ENCODE peak calls at places on chromosomes 3 and 15, in ten cellular contexts. One of them, this sample, is unnamed.

GRCh38 chr3:167861649-167862048 is 126.1 kb downstream of the SERPINI1 start:
- DNase-seq in Kasumi-1: peak
- DNase-seq in KG1: no peak
- DNase-seq in HCEC 1CT: peak
- DNase-seq in natural killer cell treated with Interleukin-12 subunit alpha and Interleukin-12 subunit beta and Interleukin-15 and Interleukin-18, amount 100 ng/mL, for 72 hours: no peak
- DNase-seq in mucosa of descending colon: no peak
- DNase-seq in iris pigment epithelial cell: peak
- DNase-seq in H7: no peak
- DNase-seq in fibroblast of gingiva: peak
- DNase-seq in iPS-NIHi11: no peak
- DNase-seq in this sample: peak

GRCh38 chr3:75687323-75687722 is 23.2 kb downstream of the FRG2C start:
- DNase-seq in iPS-NIHi11: peak
- DNase-seq in H7: no peak
- DNase-seq in fibroblast of gingiva: no peak
- DNase-seq in iris pigment epithelial cell: no peak
- DNase-seq in KG1: no peak
- DNase-seq in natural killer cell treated with Interleukin-12 subunit alpha and Interleukin-12 subunit beta and Interleukin-15 and Interleukin-18, amount 100 ng/mL, for 72 hours: no peak
- DNase-seq in mucosa of descending colon: no peak
- DNase-seq in Kasumi-1: no peak
- DNase-seq in HCEC 1CT: no peak
- DNase-seq in this sample: no peak

GRCh38 chr3:171204942-171205341 is 178.4 kb upstream of the SLC2A2 start:
- DNase-seq in KG1: no peak
- DNase-seq in HCEC 1CT: no peak
- DNase-seq in H7: no peak
- DNase-seq in natural killer cell treated with Interleukin-12 subunit alpha and Interleukin-12 subunit beta and Interleukin-15 and Interleukin-18, amount 100 ng/mL, for 72 hours: no peak
- DNase-seq in mucosa of descending colon: no peak
- DNase-seq in iPS-NIHi11: no peak
- DNase-seq in fibroblast of gingiva: no peak
- DNase-seq in Kasumi-1: no peak
- DNase-seq in iris pigment epithelial cell: peak
- DNase-seq in this sample: no peak

GRCh38 chr15:37112963-37113362 is 12.6 kb upstream of the MEIS2 start:
- DNase-seq in fibroblast of gingiva: no peak
- DNase-seq in Kasumi-1: no peak
- DNase-seq in H7: no peak
- DNase-seq in iPS-NIHi11: no peak
- DNase-seq in KG1: no peak
- DNase-seq in HCEC 1CT: no peak
- DNase-seq in natural killer cell treated with Interleukin-12 subunit alpha and Interleukin-12 subunit beta and Interleukin-15 and Interleukin-18, amount 100 ng/mL, for 72 hours: no peak
- DNase-seq in iris pigment epithelial cell: no peak
- DNase-seq in mucosa of descending colon: no peak
- DNase-seq in this sample: no peak

GRCh38 chr15:40536501-40536900 is 28.3 kb downstream of the CCDC32 start:
- DNase-seq in H7: no peak
- DNase-seq in natural killer cell treated with Interleukin-12 subunit alpha and Interleukin-12 subunit beta and Interleukin-15 and Interleukin-18, amount 100 ng/mL, for 72 hours: no peak
- DNase-seq in mucosa of descending colon: no peak
- DNase-seq in iris pigment epithelial cell: peak
- DNase-seq in iPS-NIHi11: no peak
- DNase-seq in fibroblast of gingiva: no peak
- DNase-seq in KG1: no peak
- DNase-seq in HCEC 1CT: peak
- DNase-seq in Kasumi-1: no peak
- DNase-seq in this sample: no peak

GRCh38 chr15:45378913-45379262 is 544 bp upstream of the GATM start:
- DNase-seq in iris pigment epithelial cell: peak
- DNase-seq in iPS-NIHi11: no peak
- DNase-seq in Kasumi-1: no peak
- DNase-seq in HCEC 1CT: no peak
- DNase-seq in H7: peak
- DNase-seq in natural killer cell treated with Interleukin-12 subunit alpha and Interleukin-12 subunit beta and Interleukin-15 and Interleukin-18, amount 100 ng/mL, for 72 hours: no peak
- DNase-seq in KG1: no peak
- DNase-seq in mucosa of descending colon: no peak
- DNase-seq in fibroblast of gingiva: no peak
- DNase-seq in this sample: no peak

GRCh38 chr15:98953000-98953776 is 54.4 kb downstream of the PGPEP1L start:
- DNase-seq in H7: no peak
- DNase-seq in HCEC 1CT: no peak
- DNase-seq in iris pigment epithelial cell: no peak
- DNase-seq in fibroblast of gingiva: no peak
- DNase-seq in KG1: no peak
- DNase-seq in mucosa of descending colon: no peak
- DNase-seq in natural killer cell treated with Interleukin-12 subunit alpha and Interleukin-12 subunit beta and Interleukin-15 and Interleukin-18, amount 100 ng/mL, for 72 hours: no peak
- DNase-seq in iPS-NIHi11: no peak
- DNase-seq in Kasumi-1: no peak
- DNase-seq in this sample: no peak

GRCh38 chr3:128052831-128053419 is 688 bp downstream of the SEC61A1 start:
- DNase-seq in HCEC 1CT: peak
- DNase-seq in Kasumi-1: no peak
- DNase-seq in iris pigment epithelial cell: no peak
- DNase-seq in iPS-NIHi11: no peak
- DNase-seq in H7: no peak
- DNase-seq in fibroblast of gingiva: no peak
- DNase-seq in mucosa of descending colon: peak
- DNase-seq in natural killer cell treated with Interleukin-12 subunit alpha and Interleukin-12 subunit beta and Interleukin-15 and Interleukin-18, amount 100 ng/mL, for 72 hours: no peak
- DNase-seq in KG1: peak
- DNase-seq in this sample: peak

GRCh38 chr3:71584216-71585061 is 911 bp upstream of the FOXP1 start:
- DNase-seq in fibroblast of gingiva: no peak
- DNase-seq in Kasumi-1: peak
- DNase-seq in iris pigment epithelial cell: peak
- DNase-seq in iPS-NIHi11: peak
- DNase-seq in natural killer cell treated with Interleukin-12 subunit alpha and Interleukin-12 subunit beta and Interleukin-15 and Interleukin-18, amount 100 ng/mL, for 72 hours: peak
- DNase-seq in KG1: peak
- DNase-seq in HCEC 1CT: no peak
- DNase-seq in mucosa of descending colon: peak
- DNase-seq in H7: peak
- DNase-seq in this sample: peak

GRCh38 chr3:197466586-197467399 is 89.0 kb downstream of the BDH1 start:
- DNase-seq in KG1: no peak
- DNase-seq in Kasumi-1: no peak
- DNase-seq in iPS-NIHi11: no peak
- DNase-seq in H7: no peak
- DNase-seq in fibroblast of gingiva: peak
- DNase-seq in mucosa of descending colon: no peak
- DNase-seq in natural killer cell treated with Interleukin-12 subunit alpha and Interleukin-12 subunit beta and Interleukin-15 and Interleukin-18, amount 100 ng/mL, for 72 hours: no peak
- DNase-seq in HCEC 1CT: peak
- DNase-seq in iris pigment epithelial cell: peak
- DNase-seq in this sample: no peak

GRCh38 chr3:186432189-186432588 is 70.2 kb upstream of the DGKG start:
- DNase-seq in Kasumi-1: no peak
- DNase-seq in HCEC 1CT: peak
- DNase-seq in natural killer cell treated with Interleukin-12 subunit alpha and Interleukin-12 subunit beta and Interleukin-15 and Interleukin-18, amount 100 ng/mL, for 72 hours: no peak
- DNase-seq in fibroblast of gingiva: no peak
- DNase-seq in iPS-NIHi11: no peak
- DNase-seq in H7: no peak
- DNase-seq in KG1: no peak
- DNase-seq in mucosa of descending colon: no peak
- DNase-seq in iris pigment epithelial cell: no peak
- DNase-seq in this sample: peak

GRCh38 chr15:76217029-76217866 is 94.0 kb downstream of the ETFA start:
- DNase-seq in HCEC 1CT: no peak
- DNase-seq in fibroblast of gingiva: peak
- DNase-seq in Kasumi-1: no peak
- DNase-seq in iris pigment epithelial cell: peak
- DNase-seq in H7: no peak
- DNase-seq in KG1: no peak
- DNase-seq in natural killer cell treated with Interleukin-12 subunit alpha and Interleukin-12 subunit beta and Interleukin-15 and Interleukin-18, amount 100 ng/mL, for 72 hours: no peak
- DNase-seq in mucosa of descending colon: peak
- DNase-seq in iPS-NIHi11: no peak
- DNase-seq in this sample: no peak

GRCh38 chr3:38577089-38578080 is 72.1 kb downstream of the SCN5A start:
- DNase-seq in HCEC 1CT: no peak
- DNase-seq in mucosa of descending colon: no peak
- DNase-seq in iris pigment epithelial cell: no peak
- DNase-seq in iPS-NIHi11: no peak
- DNase-seq in H7: peak
- DNase-seq in Kasumi-1: no peak
- DNase-seq in natural killer cell treated with Interleukin-12 subunit alpha and Interleukin-12 subunit beta and Interleukin-15 and Interleukin-18, amount 100 ng/mL, for 72 hours: no peak
- DNase-seq in fibroblast of gingiva: no peak
- DNase-seq in KG1: no peak
- DNase-seq in this sample: no peak

GRCh38 chr15:60614862-60615771 is 136.2 kb upstream of the ICE2 start:
- DNase-seq in Kasumi-1: no peak
- DNase-seq in KG1: no peak
- DNase-seq in iPS-NIHi11: peak
- DNase-seq in fibroblast of gingiva: no peak
- DNase-seq in H7: peak
- DNase-seq in HCEC 1CT: no peak
- DNase-seq in mucosa of descending colon: peak
- DNase-seq in iris pigment epithelial cell: no peak
- DNase-seq in natural killer cell treated with Interleukin-12 subunit alpha and Interleukin-12 subunit beta and Interleukin-15 and Interleukin-18, amount 100 ng/mL, for 72 hours: no peak
- DNase-seq in this sample: peak

GRCh38 chr15:68384451-68385239 is 47.3 kb downstream of the ITGA11 start:
- DNase-seq in iPS-NIHi11: no peak
- DNase-seq in mucosa of descending colon: no peak
- DNase-seq in Kasumi-1: no peak
- DNase-seq in HCEC 1CT: peak
- DNase-seq in KG1: no peak
- DNase-seq in fibroblast of gingiva: peak
- DNase-seq in H7: no peak
- DNase-seq in natural killer cell treated with Interleukin-12 subunit alpha and Interleukin-12 subunit beta and Interleukin-15 and Interleukin-18, amount 100 ng/mL, for 72 hours: no peak
- DNase-seq in iris pigment epithelial cell: peak
- DNase-seq in this sample: no peak

GRCh38 chr3:154851644-154852043 is 228.5 kb upstream of the MME start:
- DNase-seq in Kasumi-1: no peak
- DNase-seq in iris pigment epithelial cell: peak
- DNase-seq in fibroblast of gingiva: no peak
- DNase-seq in mucosa of descending colon: no peak
- DNase-seq in iPS-NIHi11: no peak
- DNase-seq in H7: no peak
- DNase-seq in KG1: no peak
- DNase-seq in HCEC 1CT: no peak
- DNase-seq in natural killer cell treated with Interleukin-12 subunit alpha and Interleukin-12 subunit beta and Interleukin-15 and Interleukin-18, amount 100 ng/mL, for 72 hours: no peak
- DNase-seq in this sample: no peak

GRCh38 chr15:45181491-45182285 is 6.1 kb downstream of the SHF start:
- DNase-seq in iris pigment epithelial cell: no peak
- DNase-seq in fibroblast of gingiva: no peak
- DNase-seq in mucosa of descending colon: no peak
- DNase-seq in H7: peak
- DNase-seq in natural killer cell treated with Interleukin-12 subunit alpha and Interleukin-12 subunit beta and Interleukin-15 and Interleukin-18, amount 100 ng/mL, for 72 hours: no peak
- DNase-seq in iPS-NIHi11: no peak
- DNase-seq in Kasumi-1: peak
- DNase-seq in KG1: peak
- DNase-seq in HCEC 1CT: no peak
- DNase-seq in this sample: no peak

GRCh38 chr3:119769394-119770149 is 12.3 kb upstream of the NR1I2 start:
- DNase-seq in HCEC 1CT: no peak
- DNase-seq in KG1: no peak
- DNase-seq in natural killer cell treated with Interleukin-12 subunit alpha and Interleukin-12 subunit beta and Interleukin-15 and Interleukin-18, amount 100 ng/mL, for 72 hours: no peak
- DNase-seq in iris pigment epithelial cell: peak
- DNase-seq in Kasumi-1: no peak
- DNase-seq in iPS-NIHi11: no peak
- DNase-seq in H7: no peak
- DNase-seq in mucosa of descending colon: peak
- DNase-seq in fibroblast of gingiva: no peak
- DNase-seq in this sample: no peak

This sample was measured in OCI-M1.